ENCODE peak calls at places on chromosomes 4 and X, in eight cellular contexts. I is PC-3; T is CD4-positive, alpha-beta memory T cell; R is spleen; V is breast epithelium; E is cardiac muscle cell; U is fibroblast of lung; Z is CD8-positive, alpha-beta memory T cell. Q is an unnamed sample.

GRCh38 chr4:33184684-33185083 is 2464.5 kb downstream of the PCDH7 start:
- DNase-seq in I (peak), T (no peak), R (no peak), V (no peak), E (no peak), U (peak), Z (no peak), Q (no peak)

GRCh38 chr4:99635601-99636000 is 22.0 kb downstream of the C4orf54 start:
- DNase-seq in I (peak), T (no peak), R (no peak), V (no peak), E (no peak), U (no peak), Z (no peak), Q (no peak)

GRCh38 chr4:99755223-99755944 is 61.2 kb upstream of the DAPP1 start:
- DNase-seq in I (peak), T (no peak), R (no peak), V (no peak), E (peak), U (peak), Z (no peak), Q (no peak)

GRCh38 chr4:68369474-68369805 is 19.6 kb upstream of the YTHDC1 start:
- DNase-seq in I (peak), T (no peak), R (no peak), V (no peak), E (peak), U (no peak), Z (no peak), Q (no peak)

GRCh38 chrX:141314441-141314840 is 72.1 kb upstream of the SPANXC start:
- DNase-seq in I (peak), T (no peak), R (no peak), V (no peak), E (peak), U (peak), Z (no peak), Q (no peak)

GRCh38 chrX:1442724-1443367 is 9.9 kb downstream of the ASMTL start:
- DNase-seq in I (no peak), T (no peak), R (peak), V (peak), E (no peak), U (no peak), Z (no peak), Q (no peak)

GRCh38 chrX:57607295-57608187 is 15.7 kb downstream of the ZXDB start:
- DNase-seq in I (no peak), T (no peak), R (peak), V (no peak), E (peak), U (no peak), Z (no peak), Q (no peak)

GRCh38 chrX:148051973-148052372 is 70.8 kb downstream of the FMR1NB start:
- DNase-seq in I (no peak), T (no peak), R (no peak), V (no peak), E (no peak), U (no peak), Z (no peak), Q (no peak)

GRCh38 chrX:122907375-122907774 is 276.7 kb upstream of the GRIA3 start:
- DNase-seq in I (no peak), T (no peak), R (no peak), V (no peak), E (no peak), U (no peak), Z (no peak), Q (no peak)

GRCh38 chr4:124641715-124642380 is 70.7 kb downstream of the ANKRD50 start:
- DNase-seq in I (peak), T (no peak), R (no peak), V (no peak), E (peak), U (peak), Z (no peak), Q (no peak)

GRCh38 chrX:95071621-95072020 is 1397.6 kb downstream of the FAM133A start:
- DNase-seq in I (peak), T (no peak), R (no peak), V (no peak), E (no peak), U (no peak), Z (no peak), Q (no peak)

GRCh38 chrX:41334866-41335589 is 1.1 kb downstream of the DDX3X start:
- DNase-seq in I (peak), T (peak), R (peak), V (peak), E (peak), U (peak), Z (peak), Q (no peak)

GRCh38 chr4:124941267-124941666 is 228.7 kb upstream of the ANKRD50 start:
- DNase-seq in I (peak), T (no peak), R (no peak), V (no peak), E (no peak), U (no peak), Z (no peak), Q (no peak)

GRCh38 chr4:9989918-9990635 is 31.2 kb downstream of the SLC2A9 start:
- DNase-seq in I (no peak), T (no peak), R (no peak), V (no peak), E (no peak), U (no peak), Z (no peak), Q (no peak)

GRCh38 chr4:518569-519083 is 19.6 kb downstream of the PIGG start:
- DNase-seq in I (no peak), T (no peak), R (peak), V (no peak), E (no peak), U (no peak), Z (no peak), Q (no peak)

GRCh38 chr4:15202481-15202880 is 200.2 kb downstream of the CPEB2 start:
- DNase-seq in I (no peak), T (no peak), R (no peak), V (no peak), E (no peak), U (no peak), Z (no peak), Q (no peak)

GRCh38 chr4:31702291-31702690 is 982.1 kb downstream of the PCDH7 start:
- DNase-seq in I (no peak), T (no peak), R (no peak), V (no peak), E (no peak), U (peak), Z (no peak), Q (no peak)

GRCh38 chr4:10154241-10154640 is 37.6 kb upstream of the WDR1 start:
- DNase-seq in I (no peak), T (no peak), R (no peak), V (no peak), E (no peak), U (no peak), Z (no peak), Q (no peak)

GRCh38 chr4:184103755-184104367 is 113.8 kb downstream of the ENPP6 start:
- DNase-seq in I (no peak), T (no peak), R (no peak), V (no peak), E (no peak), U (no peak), Z (no peak), Q (no peak)

GRCh38 chrX:87580862-87581261 is 63.3 kb downstream of the KLHL4 start:
- DNase-seq in I (no peak), T (no peak), R (no peak), V (no peak), E (no peak), U (no peak), Z (no peak), Q (no peak)

GRCh38 chrX:989959-990510 is 222.4 kb downstream of the CRLF2 start:
- DNase-seq in I (no peak), T (peak), R (peak), V (no peak), E (peak), U (peak), Z (peak), Q (peak)

GRCh38 chr4:154692311-154692818 is 51.4 kb upstream of the LRAT start:
- DNase-seq in I (no peak), T (no peak), R (no peak), V (no peak), E (no peak), U (no peak), Z (no peak), Q (no peak)

GRCh38 chrX:150856101-150856500 is 42.4 kb downstream of the CD99L2 start:
- DNase-seq in I (peak), T (no peak), R (no peak), V (no peak), E (peak), U (no peak), Z (no peak), Q (no peak)

GRCh38 chr4:110483516-110483915 is 7.6 kb downstream of the ENPEP start:
- DNase-seq in I (no peak), T (no peak), R (no peak), V (no peak), E (no peak), U (no peak), Z (no peak), Q (no peak)

GRCh38 chr4:140296871-140297570 is 76.4 kb upstream of the SCOC start:
- DNase-seq in I (peak), T (no peak), R (no peak), V (no peak), E (no peak), U (no peak), Z (no peak), Q (no peak)

GRCh38 chrX:5425119-5425518 is 803.5 kb downstream of the NLGN4X start:
- DNase-seq in I (no peak), T (no peak), R (no peak), V (no peak), E (no peak), U (no peak), Z (no peak), Q (no peak)

GRCh38 chr4:7699825-7700224 is 239.8 kb downstream of the AFAP1 start:
- DNase-seq in I (no peak), T (no peak), R (no peak), V (no peak), E (no peak), U (no peak), Z (no peak), Q (no peak)
- H3K4me3 ChIP-seq in I (no peak), T (no peak), R (no peak), V (no peak), E (no peak), U (no peak), Z (no peak), Q (no peak)

DNA sequence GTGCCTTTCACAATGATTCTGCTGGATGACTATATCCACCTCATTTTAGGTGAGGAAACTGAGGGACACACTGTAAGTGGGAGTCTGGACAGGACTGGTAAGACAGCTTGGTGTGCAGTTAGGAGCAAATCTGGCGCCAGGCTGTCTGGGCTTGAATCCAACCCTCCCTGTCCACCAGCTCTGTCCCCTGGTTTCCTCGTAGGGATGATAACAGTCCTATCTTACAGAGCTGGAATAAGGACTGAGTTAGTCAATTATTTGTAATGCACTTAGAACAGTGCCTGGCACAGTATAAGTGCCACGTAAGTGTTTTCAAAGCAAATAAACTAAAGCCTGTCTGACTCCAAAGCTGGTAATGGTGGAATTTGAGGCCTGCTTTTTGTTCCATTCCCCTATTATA is 101.9 kb downstream of the UCHL1 start:
- DNase-seq in I (no peak), T (no peak), R (peak), V (no peak), E (no peak), U (peak), Z (no peak), Q (no peak)
- H3K27ac ChIP-seq in I (no peak), T (no peak), R (no peak), V (peak), E (no peak), U (no peak), Z (no peak), Q (no peak)

DNA sequence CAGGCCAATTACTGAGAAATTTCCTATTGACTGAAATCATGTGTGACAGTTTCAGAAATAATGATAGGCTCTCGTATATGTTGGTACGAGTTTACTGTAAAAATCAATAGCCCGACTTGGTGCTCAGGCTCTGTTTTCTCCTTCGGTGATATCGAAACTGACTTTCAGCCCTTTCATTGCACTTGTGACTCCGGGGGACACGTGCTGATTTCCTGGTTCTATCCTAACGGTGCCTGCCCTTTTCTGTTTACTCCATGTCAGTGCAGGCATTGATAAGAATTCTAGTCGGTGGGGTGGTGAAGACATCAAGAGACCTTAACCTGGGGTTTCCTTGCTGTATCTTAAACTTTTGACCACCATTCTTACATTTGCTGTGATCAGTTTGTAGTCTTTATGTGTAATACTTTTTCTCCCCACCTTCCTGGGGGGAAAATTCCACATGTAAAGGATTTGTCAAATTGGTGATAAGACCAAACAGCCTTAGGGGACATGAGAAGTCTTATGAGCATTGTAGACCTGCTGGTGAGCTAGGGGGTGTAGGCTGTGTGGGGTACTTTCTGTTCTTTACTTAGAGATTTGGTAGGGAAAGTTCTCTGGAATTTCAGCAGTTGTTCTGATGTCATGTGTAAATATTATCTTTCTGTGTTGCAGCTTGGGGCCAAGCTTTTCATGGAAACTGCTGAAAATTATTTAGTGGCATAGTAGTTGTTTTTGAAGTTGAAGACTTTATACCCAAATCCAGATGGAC is 52.7 kb downstream of the TMEM131L start:
- DNase-seq in I (no peak), T (no peak), R (no peak), V (no peak), E (peak), U (no peak), Z (no peak), Q (no peak)
- H3K4me3 ChIP-seq in I (no peak), T (peak), R (no peak), V (no peak), E (no peak), U (peak), Z (peak), Q (peak)

DNA sequence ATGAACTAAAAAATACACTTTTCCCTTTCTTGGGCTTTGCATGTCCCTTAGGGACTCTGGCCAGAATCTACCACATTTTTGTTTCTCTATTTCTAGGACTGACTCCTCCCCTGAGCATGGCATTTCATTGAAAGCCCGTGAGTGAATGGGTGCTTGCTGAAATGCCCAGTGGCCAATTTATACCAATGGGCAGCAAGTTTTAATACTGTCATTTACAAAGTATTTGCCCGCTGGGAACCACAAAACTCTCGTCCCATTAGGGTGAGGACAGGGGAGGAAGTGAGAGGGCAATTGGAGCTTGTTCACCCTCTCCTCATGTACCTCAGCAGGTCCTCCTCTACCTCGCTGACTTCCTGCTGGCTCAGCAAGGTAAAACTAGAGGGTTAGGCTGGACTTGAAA is 1.1 kb downstream of the SRPX2 start:
- DNase-seq in I (peak), T (no peak), R (no peak), V (no peak), E (no peak), U (no peak), Z (no peak), Q (no peak)
- H3K27ac ChIP-seq in I (peak), T (no peak), R (no peak), V (peak), E (no peak), U (peak), Z (no peak), Q (no peak)

GRCh38 chr4:26484538-26484937 is 5.7 kb downstream of the CCKAR start:
- DNase-seq in I (no peak), T (no peak), R (no peak), V (no peak), E (no peak), U (no peak), Z (no peak), Q (no peak)
- H3K4me3 ChIP-seq in I (no peak), T (no peak), R (no peak), V (no peak), E (no peak), U (no peak), Z (no peak), Q (no peak)

DNA sequence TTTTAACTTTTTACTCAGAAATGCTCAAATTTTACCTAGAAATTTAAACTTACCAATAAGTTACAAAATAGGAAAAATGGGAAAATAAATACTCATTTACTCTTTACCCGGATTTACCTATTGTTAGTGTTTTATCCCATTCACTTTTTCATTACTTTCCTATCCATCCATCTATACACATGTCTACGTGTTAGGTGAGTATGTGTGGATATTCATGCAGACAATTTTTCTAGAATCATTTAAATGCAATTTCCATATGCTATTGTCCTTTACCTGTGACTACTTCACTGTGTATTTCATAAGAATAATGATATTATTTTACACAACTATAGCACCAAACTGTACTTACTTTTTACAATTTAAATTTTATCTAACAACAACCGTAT is 896.6 kb upstream of the INTU start:
- DNase-seq in I (no peak), T (no peak), R (no peak), V (no peak), E (no peak), U (no peak), Z (no peak), Q (no peak)
- H3K27ac ChIP-seq in I (no peak), T (no peak), R (no peak), V (no peak), E (no peak), U (no peak), Z (no peak), Q (no peak)

GRCh38 chrX:55623100-55623499 is at the start of gene FOXR2:
- DNase-seq in I (no peak), T (no peak), R (no peak), V (no peak), E (no peak), U (no peak), Z (no peak), Q (no peak)
- H3K4me3 ChIP-seq in I (no peak), T (no peak), R (no peak), V (no peak), E (no peak), U (no peak), Z (no peak), Q (no peak)

Q was measured in naive thymus-derived CD4-positive, alpha-beta T cell.